ENCODE peak calls at places on chromosomes 11 and 22, in six cellular contexts. W is cardiac muscle cell; L is suprapubic skin; V is left ventricle myocardium inferior; I is CD8-positive, alpha-beta T cell; F is Peyer's patch. Z is an unnamed sample.

GRCh38 chr11:70948855-70949551 is 303.4 kb downstream of the SHANK2 start:
- DNase-seq in V (no peak), L (no peak), F (no peak), I (no peak), W (no peak), Z (no peak)

GRCh38 chr22:44311855-44312170 is 938 bp downstream of the SHISAL1 start:
- DNase-seq in F (no peak), W (peak; percentile 89), L (no peak), I (no peak), V (no peak), Z (peak; percentile 69)

GRCh38 chr22:19111584-19111983 is 10.6 kb downstream of the DGCR2 start:
- DNase-seq in I (no peak), V (no peak), F (no peak), L (no peak), W (no peak), Z (no peak)

GRCh38 chr22:45916515-45916914 is 60.4 kb downstream of the WNT7B start:
- DNase-seq in V (no peak), L (no peak), F (no peak), I (no peak), W (no peak), Z (no peak)

GRCh38 chr11:134047586-134047999 is 21.3 kb upstream of the JAM3 start:
- DNase-seq in W (peak; percentile 91), L (peak; percentile 93), F (no peak), V (peak; percentile 81), I (no peak), Z (no peak)

GRCh38 chr22:39308614-39309363 is 10.6 kb downstream of the RPL3 start:
- DNase-seq in I (no peak), W (peak; percentile 95), L (peak; percentile 88), V (no peak), F (no peak), Z (peak; percentile 86)

GRCh38 chr22:19440411-19441195 is 6.9 kb downstream of the C22orf39 start:
- DNase-seq in F (no peak), I (no peak), W (no peak), L (no peak), V (no peak), Z (no peak)

GRCh38 chr11:58832246-58832645 is 12.3 kb downstream of the GLYATL2 start:
- DNase-seq in L (no peak), W (no peak), F (no peak), V (no peak), I (no peak), Z (peak; percentile 63)

GRCh38 chr11:68206211-68206610 is 6.9 kb downstream of the KMT5B start:
- DNase-seq in V (no peak), I (no peak), L (no peak), W (peak; percentile 76), F (peak; percentile 15), Z (peak; percentile 65)

GRCh38 chr11:88174627-88175003 is 628 bp downstream of the RAB38 start:
- DNase-seq in I (no peak), L (peak; percentile 82), W (peak; percentile 81), F (no peak), V (peak; percentile 45), Z (peak; percentile 88)

GRCh38 chr22:37775785-37776638 is 31.7 kb upstream of the GCAT start:
- DNase-seq in F (no peak), I (no peak), W (no peak), V (no peak), L (no peak), Z (peak; percentile 99)

GRCh38 chr22:24101966-24102365 is 79.3 kb upstream of the SUSD2 start:
- DNase-seq in I (no peak), V (no peak), F (no peak), W (no peak), L (peak; percentile 50), Z (no peak)

GRCh38 chr11:91755951-91756707 is 468.5 kb upstream of the FAT3 start:
- DNase-seq in V (no peak), L (no peak), F (no peak), W (no peak), I (no peak), Z (no peak)

GRCh38 chr11:296976-297665 is 2.2 kb downstream of the IFITM5 start:
- DNase-seq in L (no peak), W (no peak), V (peak; percentile 16), I (no peak), F (no peak), Z (no peak)

GRCh38 chr11:125457814-125458343 is 38.2 kb downstream of the FEZ1 start:
- DNase-seq in V (peak; percentile 72), F (no peak), W (peak; percentile 89), L (no peak), I (no peak), Z (no peak)

GRCh38 chr11:8386134-8386864 is 122.6 kb upstream of the LMO1 start:
- DNase-seq in F (no peak), I (no peak), V (no peak), W (no peak), L (no peak), Z (no peak)

GRCh38 chr11:12936200-12936599 is 72.9 kb upstream of the RASSF10 start:
- DNase-seq in W (peak; percentile 20), F (no peak), I (no peak), V (no peak), L (no peak), Z (no peak)

GRCh38 chr11:99260696-99261095 is 239.9 kb downstream of the CNTN5 start:
- DNase-seq in V (no peak), L (no peak), I (no peak), W (peak; percentile 2), F (no peak), Z (no peak)

GRCh38 chr22:50260434-50260800 is 1.1 kb downstream of the MAPK12 start:
- DNase-seq in F (no peak), V (no peak), L (no peak), I (no peak), W (no peak), Z (no peak)

GRCh38 chr11:6440906-6441358 is at the start of gene HPX:
- DNase-seq in I (no peak), V (no peak), L (no peak), W (peak; percentile 1), F (no peak), Z (no peak)

GRCh38 chr11:6448574-6448973 is 7.8 kb upstream of the HPX start:
- DNase-seq in L (no peak), W (no peak), F (no peak), V (no peak), I (no peak), Z (no peak)

GRCh38 chr11:6442441-6442840 is 1.7 kb upstream of the HPX start:
- DNase-seq in L (no peak), W (no peak), F (no peak), I (no peak), V (no peak), Z (no peak)

GRCh38 chr11:6438979-6439571 is 1.7 kb downstream of the HPX start:
- DNase-seq in L (no peak), V (no peak), F (peak; percentile 22), I (no peak), W (peak; percentile 69), Z (peak; percentile 59)

DNA sequence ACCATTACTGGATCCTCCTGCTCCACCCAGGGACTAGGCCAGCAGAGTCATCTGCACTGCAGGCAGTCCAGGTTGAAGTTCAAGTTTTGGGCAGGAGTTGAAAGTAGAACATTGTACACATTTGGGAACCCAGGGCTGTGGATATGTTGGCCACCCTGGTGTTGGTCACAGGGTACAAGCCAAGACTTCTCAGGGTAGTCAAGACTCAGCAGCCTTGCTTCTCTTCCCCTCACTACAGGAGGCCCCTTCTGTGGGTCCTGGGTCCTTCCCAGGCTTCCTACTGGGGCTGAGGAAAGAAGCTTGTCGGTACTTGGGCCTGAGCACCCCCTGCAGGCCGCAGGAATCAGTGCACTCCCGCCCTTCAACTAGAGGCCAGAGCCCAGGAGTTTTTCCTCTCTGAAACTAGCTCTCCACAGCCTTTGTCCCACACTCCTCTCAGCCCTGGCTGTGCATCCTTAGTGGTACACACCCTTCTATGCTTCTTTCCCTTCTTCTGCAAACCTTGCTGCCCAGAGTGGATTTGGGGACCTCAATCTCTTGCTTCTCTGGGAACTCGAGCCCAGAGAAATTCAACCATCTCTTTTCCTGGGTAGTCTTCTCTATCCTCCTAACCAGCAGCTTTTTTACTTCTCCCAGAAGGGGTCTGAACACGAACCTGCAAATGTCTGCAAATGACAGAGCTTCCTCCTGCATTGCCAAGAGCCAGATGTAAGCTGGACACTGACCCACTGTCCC is 2.6 kb upstream of the HPX start:
- DNase-seq in F (peak; percentile 51), I (peak; percentile 22), L (no peak), V (peak; percentile 44), W (peak; percentile 72), Z (peak; percentile 36)
- TF ChIP-seq CTCF in F (peak; percentile 79), I (peak; percentile 82), L (peak; percentile 82), V (peak; percentile 87), W (peak; percentile 88), Z (peak; percentile 90)

GRCh38 chr11:47207459-47207858 is 7.3 kb upstream of the DDB2 start:
- DNase-seq in F (no peak), V (no peak), I (no peak), W (no peak), L (no peak), Z (no peak)
- H3K36me3 ChIP-seq in F (no peaks in the 10 kb centered on the region), V (no peaks in the 10 kb centered on the region), I (no peaks in the 10 kb centered on the region), W (no peaks in the 10 kb centered on the region), L (no peaks in the 10 kb centered on the region), Z (no peaks in the 10 kb centered on the region)

GRCh38 chr11:41177791-41178190 is 281.7 kb downstream of the LRRC4C start:
- DNase-seq in W (no peak), L (no peak), I (no peak), V (no peak), F (no peak), Z (no peak)
- H3K4me3 ChIP-seq in W (no peak overlapping the region), L (no peak overlapping the region), I (no peak overlapping the region), V (no peak overlapping the region), F (no peak overlapping the region), Z (no peak overlapping the region)

GRCh38 chr22:42284643-42285181 is 14.3 kb upstream of the TCF20 start:
- DNase-seq in F (no peak), I (no peak), W (no peak), V (no peak), L (no peak), Z (no peak)
- TF ChIP-seq CTCF in F (no peak), I (no peak), W (no peak), V (no peak), L (no peak), Z (no peak)

GRCh38 chr11:65206441-65206841 is 24.7 kb downstream of the CAPN1 start:
- DNase-seq in L (no peak), V (no peak), F (no peak), W (no peak), I (no peak), Z (no peak)

GRCh38 chr11:65206901-65207300 is 25.2 kb downstream of the CAPN1 start:
- DNase-seq in V (no peak), W (no peak), I (no peak), L (no peak), F (no peak), Z (no peak)

GRCh38 chr11:65209711-65210360 is 28.1 kb downstream of the CAPN1 start:
- DNase-seq in V (no peak), L (no peak), F (no peak), I (no peak), W (no peak), Z (no peak)

GRCh38 chr11:65208785-65209710 is 27.3 kb downstream of the CAPN1 start:
- DNase-seq in L (no peak), F (no peak), V (no peak), I (no peak), W (no peak), Z (no peak)

GRCh38 chr11:65207918-65208784 is 26.4 kb downstream of the CAPN1 start:
- DNase-seq in L (no peak), F (no peak), I (no peak), W (no peak), V (no peak), Z (no peak)
- H3K36me3 ChIP-seq in L (peaks cover 81% of the 10 kb centered on the region), F (peaks cover 88% of the 10 kb centered on the region), I (peaks cover 18% of the 10 kb centered on the region), W (peaks cover 36% of the 10 kb centered on the region), V (peaks cover 79% of the 10 kb centered on the region), Z (peaks cover 59% of the 10 kb centered on the region)

Z was measured in bronchial epithelial cell.